ENCODE peak calls at places on chromosomes 3 and 15, in four cellular contexts. L, X, O and U are unnamed samples.

GRCh38 chr3:73295511-73296257 is 234.2 kb downstream of the EBLN2 start:
- DNase-seq in O (no peak), L (no peak), X (no peak), U (no peak)

GRCh38 chr15:50112488-50113186 is 6.4 kb downstream of the ATP8B4 start:
- DNase-seq in L (no peak), O (no peak), X (no peak), U (no peak)

GRCh38 chr3:183917776-183918175 is 33.1 kb upstream of the PARL start:
- DNase-seq in X (no peak), O (no peak), L (no peak), U (no peak)

GRCh38 chr15:60130398-60130797 is 126.3 kb downstream of the FOXB1 start:
- DNase-seq in L (no peak), O (no peak), X (no peak), U (no peak)

GRCh38 chr15:60554494-60554893 is 75.6 kb upstream of the ICE2 start:
- DNase-seq in L (no peak), O (no peak), X (no peak), U (no peak)

GRCh38 chr3:112132975-112133448 is at the start of gene GCSAM:
- DNase-seq in L (no peak), X (no peak), O (no peak), U (peak; percentile 55)

GRCh38 chr3:126499401-126499800 is 18.2 kb downstream of the UROC1 start:
- DNase-seq in O (no peak), L (no peak), X (no peak), U (no peak)

GRCh38 chr15:96336643-96337353 is 6.3 kb downstream of the NR2F2 start:
- DNase-seq in L (no peak), O (no peak), X (no peak), U (no peak)

GRCh38 chr3:123281406-123281805 is 79.7 kb downstream of the SEC22A start:
- DNase-seq in O (no peak), X (no peak), L (no peak), U (no peak)

GRCh38 chr15:85766007-85766831 is 28.5 kb downstream of the KLHL25 start:
- DNase-seq in X (no peak), L (no peak), O (no peak), U (no peak)

GRCh38 chr15:88450125-88450798 is 16.9 kb downstream of the MRPL46 start:
- DNase-seq in O (no peak), L (peak; percentile 83), X (peak; percentile 91), U (peak; percentile 75)

GRCh38 chr3:184562875-184563568 is 1.4 kb downstream of the EPHB3 start:
- DNase-seq in L (no peak), O (no peak), X (peak; percentile 32), U (no peak)

GRCh38 chr15:68383161-68384074 is 48.5 kb downstream of the ITGA11 start:
- DNase-seq in O (no peak), L (no peak), X (no peak), U (peak; percentile 83)

DNA sequence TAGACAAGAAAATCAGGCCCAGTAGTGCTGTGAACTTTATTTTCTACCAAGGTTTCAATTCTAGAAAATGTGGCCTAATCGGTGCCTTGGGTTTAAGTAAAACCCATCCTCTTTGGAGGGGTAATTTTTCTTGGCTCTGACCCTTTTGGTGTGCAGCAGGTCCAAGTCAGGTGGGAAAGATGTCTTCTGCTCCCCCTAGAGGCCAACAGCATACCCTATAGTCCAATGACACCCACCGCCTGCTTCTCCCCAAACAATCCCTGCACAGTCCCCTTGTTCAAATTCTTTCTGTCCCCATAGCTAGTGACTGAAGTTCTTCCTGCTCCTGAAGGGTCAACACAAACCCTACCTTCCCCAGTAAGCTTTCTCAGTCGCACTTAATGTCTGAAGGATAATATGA is 261.8 kb upstream of the GOLGA6L4 start:
- DNase-seq in X (no peak), L (no peak), O (no peak), U (no peak)
- TF ChIP-seq CTCF in X (peak; percentile 33), L (no peak), O (no peak), U (peak; percentile 48)

DNA sequence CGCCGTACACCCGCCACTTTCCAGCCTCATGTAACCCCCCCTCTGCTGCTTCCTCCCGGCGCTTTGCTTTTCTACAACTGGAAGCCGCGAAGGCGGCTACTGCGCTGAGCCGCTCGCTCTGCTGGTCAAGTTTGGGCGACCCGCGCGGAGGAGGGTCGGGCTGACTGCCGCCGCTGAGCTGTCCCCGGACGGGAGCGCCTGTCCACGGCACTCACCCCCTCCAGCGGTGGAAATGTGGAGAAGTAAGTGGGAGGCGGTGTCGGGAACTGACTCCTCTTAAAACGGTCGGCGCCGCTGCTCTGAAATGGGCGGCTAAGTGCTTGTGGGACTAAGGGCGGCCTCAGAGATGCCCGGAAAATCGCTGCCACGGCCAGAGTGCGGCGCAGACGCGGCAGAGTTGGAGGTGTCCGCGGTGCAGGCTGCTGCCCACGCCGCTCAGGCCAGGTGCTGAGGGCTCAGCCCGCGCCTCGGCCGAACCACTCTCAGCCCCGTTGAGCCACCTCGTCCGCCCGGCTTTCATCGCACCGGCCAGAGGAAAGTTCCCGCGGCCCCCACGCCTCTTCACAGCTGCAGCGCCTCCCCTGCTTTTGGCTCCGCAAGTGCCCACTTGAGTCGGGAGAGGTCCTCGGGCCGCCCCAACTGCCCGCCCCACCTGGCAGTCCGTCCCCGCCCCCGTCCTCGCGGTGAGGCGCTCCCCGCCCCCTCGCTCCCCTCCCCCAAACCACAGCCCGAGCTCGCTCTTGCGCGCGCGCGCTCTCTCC is 394 bp upstream of the EPHA6 start:
- DNase-seq in O (no peak), L (no peak), X (peak; percentile 72), U (peak; percentile 49)
- TF ChIP-seq CTCF in O (peak; percentile 26), L (no peak), X (no peak), U (no peak)

GRCh38 chr3:67361770-67362169 is 292.6 kb downstream of the SUCLG2 start:
- DNase-seq in X (no peak), O (no peak), L (no peak), U (no peak)

GRCh38 chr3:67362686-67363085 is 291.7 kb downstream of the SUCLG2 start:
- DNase-seq in L (no peak), X (peak; percentile 3), O (no peak), U (no peak)

GRCh38 chr3:67361323-67361722 is 293.1 kb downstream of the SUCLG2 start:
- DNase-seq in O (no peak), L (no peak), X (no peak), U (no peak)

DNA sequence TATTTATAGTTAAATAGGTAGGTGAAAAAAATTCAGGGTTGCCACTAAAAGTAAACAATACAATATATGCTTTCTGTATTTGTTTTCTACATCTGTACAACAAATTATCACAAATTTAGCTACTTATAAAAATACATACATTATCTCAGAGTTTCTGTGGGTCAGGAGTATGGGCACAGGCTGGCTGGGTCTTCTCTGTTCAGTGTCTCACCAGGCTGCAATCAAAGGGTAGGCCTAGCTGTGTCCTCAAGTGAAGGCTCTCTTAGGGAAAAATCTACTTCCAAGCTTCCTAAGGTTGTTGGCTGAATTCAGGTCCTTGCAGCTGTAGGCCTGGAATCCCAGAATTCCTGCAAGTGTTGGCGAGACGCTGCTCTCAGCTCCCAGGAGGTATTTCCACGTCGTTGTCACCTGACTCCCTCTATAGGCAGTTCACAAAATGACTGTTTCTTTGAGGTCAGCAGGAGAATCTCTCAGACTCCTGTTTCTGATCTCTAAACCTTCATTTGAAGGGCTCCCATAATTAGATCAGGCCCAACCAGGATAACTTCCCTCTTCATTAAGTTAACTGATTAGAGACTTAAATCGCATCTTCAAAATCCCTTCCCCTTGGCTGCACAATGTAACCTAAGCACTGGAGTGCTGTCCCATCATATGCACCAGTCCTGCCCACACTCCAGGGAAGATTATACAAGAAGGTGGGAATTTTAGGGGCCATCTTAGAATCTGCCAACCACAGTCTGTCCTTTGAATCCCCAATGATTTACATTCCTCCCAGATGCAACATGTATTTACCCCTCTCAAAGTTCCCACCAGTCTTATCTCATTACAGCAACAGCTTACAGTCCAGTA is 296.6 kb downstream of the SUCLG2 start:
- DNase-seq in L (no peak), X (peak; percentile 18), O (no peak), U (peak; percentile 20)
- TF ChIP-seq CTCF in L (no peak), X (peak; percentile 36), O (peak; percentile 32), U (peak; percentile 37)

GRCh38 chr3:162777118-162777517 is 1280.5 kb downstream of the OTOL1 start:
- DNase-seq in L (no peak), O (no peak), X (no peak), U (no peak)
- TF ChIP-seq CTCF in L (no peak), O (no peak), X (no peak), U (no peak)

GRCh38 chr15:83380682-83381081 is 66.5 kb upstream of the SH3GL3 start:
- DNase-seq in O (peak; percentile 7), X (peak; percentile 52), L (peak; percentile 63), U (peak; percentile 83)
- TF ChIP-seq CTCF in O (peak; percentile 51), X (peak; percentile 13), L (peak; percentile 45), U (peak; percentile 57)

GRCh38 chr15:40420071-40420713 is 14.6 kb downstream of the IVD start:
- DNase-seq in O (no peak), L (no peak), X (no peak), U (no peak)

GRCh38 chr15:40424483-40425115 is 16.2 kb upstream of the BAHD1 start:
- DNase-seq in L (no peak), X (no peak), O (no peak), U (no peak)

GRCh38 chr15:40418126-40418525 is 12.5 kb downstream of the IVD start:
- DNase-seq in O (no peak), X (no peak), L (no peak), U (no peak)

GRCh38 chr15:40420793-40421192 is 15.2 kb downstream of the IVD start:
- DNase-seq in L (no peak), X (no peak), O (no peak), U (no peak)

DNA sequence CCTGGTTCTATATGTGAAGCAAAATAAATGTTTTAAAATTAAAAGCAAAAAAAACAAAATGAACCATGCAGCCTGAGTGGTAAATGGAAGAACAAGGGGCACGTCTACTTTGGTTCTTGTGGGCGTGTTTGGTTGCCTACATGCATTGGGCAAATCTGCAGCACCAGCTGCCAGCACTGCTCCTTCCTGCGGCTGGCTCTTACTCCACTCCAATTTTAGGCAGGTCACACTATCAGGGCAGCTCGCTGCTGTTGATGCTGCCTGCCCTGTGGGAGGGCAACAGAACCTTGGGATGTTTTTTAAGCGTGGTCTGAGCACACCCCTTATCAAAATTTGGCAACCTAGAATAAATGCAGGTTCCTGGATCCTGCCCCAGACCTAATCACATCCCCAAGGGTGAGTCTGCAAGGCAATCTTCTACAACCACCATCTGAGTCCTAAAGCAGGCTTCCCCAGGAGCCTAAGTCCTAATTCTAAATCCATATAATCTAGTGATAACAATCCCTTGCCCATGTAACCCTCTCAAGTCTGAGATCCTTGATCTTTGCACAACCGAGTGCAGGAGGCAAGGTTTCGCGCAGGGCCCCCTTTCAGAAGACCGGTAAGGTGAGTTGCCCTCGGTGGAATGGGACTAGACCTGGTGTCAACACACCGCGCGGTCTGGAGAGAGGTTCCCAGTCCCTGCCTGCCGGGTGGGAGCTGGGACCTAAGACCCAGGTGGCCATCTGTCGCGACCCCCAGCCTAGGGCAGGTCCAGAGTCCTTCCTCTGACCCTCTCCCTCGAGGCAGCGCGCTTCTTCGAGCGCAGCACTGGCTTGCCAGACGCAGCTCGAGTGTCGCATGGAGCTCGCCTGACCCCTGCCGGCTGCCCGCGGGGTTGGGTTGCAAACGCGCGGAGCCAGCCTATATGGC is 15.9 kb downstream of the IVD start:
- DNase-seq in L (peak; percentile 80), X (peak; percentile 86), O (no peak), U (peak; percentile 93)
- TF ChIP-seq CTCF in L (peak; percentile 91), X (peak; percentile 90), O (peak; percentile 97), U (peak; percentile 95)

DNA sequence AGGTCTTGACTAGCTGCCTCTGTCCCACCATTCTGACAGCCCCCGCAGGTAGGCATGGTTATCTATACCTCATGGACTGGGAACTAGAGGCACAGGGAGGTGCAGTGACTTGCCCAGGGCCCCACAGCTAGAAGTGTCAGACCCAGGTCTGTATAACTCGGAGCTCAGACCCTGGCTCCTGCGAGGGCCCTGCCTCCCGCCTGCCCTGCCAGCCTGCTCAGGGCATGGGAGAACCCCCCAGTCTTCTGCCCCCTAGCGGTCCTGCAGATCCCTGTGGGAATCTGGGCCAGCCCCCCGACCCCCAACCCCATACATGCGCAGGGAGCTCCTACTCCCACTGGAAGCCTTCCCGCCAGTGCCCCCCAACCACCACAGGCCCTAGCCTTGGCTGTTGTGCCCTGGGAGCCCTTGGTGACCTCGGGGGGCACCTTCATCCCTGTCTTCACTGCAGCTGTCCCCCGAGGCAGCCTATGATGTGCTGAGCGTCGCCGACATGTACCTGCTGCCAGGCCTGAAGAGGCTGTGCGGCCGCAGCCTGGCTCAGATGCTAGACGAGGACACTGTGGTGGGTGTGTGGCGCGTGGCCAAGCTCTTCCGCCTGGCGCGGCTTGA is 6.9 kb downstream of the ABTB1 start:
- DNase-seq in L (peak; percentile 23), X (no peak), O (no peak), U (no peak)
- TF ChIP-seq CTCF in L (no peak), X (peak; percentile 9), O (peak; percentile 41), U (no peak)